ENCODE peak calls at places on chromosomes 16 and 17, in four cellular contexts. C is NCI-H1092, U is breast epithelium, T is cardiac fibroblast. V is an unnamed sample.

GRCh38 chr16:3187798-3188674 is at the start of gene OR1F1:
- DNase-seq in U (no peak), C (no peak), T (peak; percentile 91), V (peak; percentile 87)

GRCh38 chr16:13425840-13426239 is 494.1 kb upstream of the ERCC4 start:
- DNase-seq in C (no peak), T (no peak), U (no peak), V (no peak)

GRCh38 chr16:86608301-86608747 is 30.0 kb downstream of the FOXL1 start:
- DNase-seq in C (no peak), U (no peak), T (peak; percentile 55), V (no peak)

GRCh38 chr17:42743595-42744282 is 1.1 kb downstream of the EZH1 start:
- DNase-seq in U (no peak), C (no peak), T (no peak), V (no peak)

GRCh38 chr17:47978324-47978723 is 7.4 kb downstream of the CDK5RAP3 start:
- DNase-seq in T (peak; percentile 69), C (peak; percentile 54), U (no peak), V (peak; percentile 54)

GRCh38 chr17:11144358-11145233 is 96.4 kb upstream of the SHISA6 start:
- DNase-seq in C (no peak), T (peak; percentile 59), U (no peak), V (peak; percentile 72)

GRCh38 chr16:57764341-57765159 is 29.0 kb downstream of the KATNB1 start:
- DNase-seq in C (no peak), T (peak; percentile 88), U (no peak), V (peak; percentile 96)

GRCh38 chr17:44972953-44973352 is 4.8 kb upstream of the C1QL1 start:
- DNase-seq in C (no peak), U (no peak), T (peak; percentile 56), V (peak; percentile 71)

GRCh38 chr17:81999975-82000802 is 22.5 kb downstream of the CENPX start:
- DNase-seq in T (no peak), C (no peak), U (no peak), V (no peak)

GRCh38 chr16:82995927-82996441 is 369.2 kb downstream of the CDH13 start:
- DNase-seq in C (peak; percentile 68), T (peak; percentile 90), U (no peak), V (peak; percentile 62)

GRCh38 chr17:69173118-69173517 is 31.4 kb upstream of the ABCA6 start:
- DNase-seq in T (no peak), U (no peak), C (no peak), V (no peak)

GRCh38 chr16:71537643-71538042 is 11.4 kb downstream of the CHST4 start:
- DNase-seq in U (no peak), C (peak; percentile 38), T (peak; percentile 61), V (peak; percentile 57)

GRCh38 chr16:55000595-55000994 is 69.9 kb downstream of the IRX5 start:
- DNase-seq in U (no peak), T (peak; percentile 67), C (no peak), V (peak; percentile 18)

GRCh38 chr17:13704333-13704732 is 102.6 kb upstream of the HS3ST3A1 start:
- DNase-seq in U (no peak), C (no peak), T (peak; percentile 69), V (peak; percentile 43)